ENCODE peak calls at places on chromosomes 5 and 9, in five cellular contexts. One of them, this sample, is unnamed.

GRCh38 chr9:126327016-126327749 is 554 bp downstream of the MVB12B start:
- DNase-seq in heart right ventricle: no peak
- DNase-seq in sigmoid colon: no peak
- DNase-seq in A549: peak; percentile 17
- DNase-seq in mesendoderm: peak; percentile 10
- DNase-seq in this sample: no peak

GRCh38 chr5:141969783-141970741 is 1.2 kb downstream of the RNF14 start:
- DNase-seq in sigmoid colon: no peak
- DNase-seq in heart right ventricle: no peak
- DNase-seq in A549: peak; percentile 53
- DNase-seq in mesendoderm: peak; percentile 84
- DNase-seq in this sample: no peak

GRCh38 chr9:85599540-85600140 is 142.1 kb downstream of the AGTPBP1 start:
- DNase-seq in mesendoderm: no peak
- DNase-seq in sigmoid colon: no peak
- DNase-seq in A549: no peak
- DNase-seq in heart right ventricle: no peak
- DNase-seq in this sample: no peak

GRCh38 chr5:91266184-91266705 is 116.9 kb downstream of the ARRDC3 start:
- DNase-seq in heart right ventricle: no peak
- DNase-seq in sigmoid colon: no peak
- DNase-seq in mesendoderm: no peak
- DNase-seq in A549: peak; percentile 26
- DNase-seq in this sample: no peak

GRCh38 chr9:128633601-128634000 is 23.0 kb downstream of the DYNC2I2 start:
- DNase-seq in heart right ventricle: no peak
- DNase-seq in mesendoderm: no peak
- DNase-seq in sigmoid colon: no peak
- DNase-seq in A549: no peak
- DNase-seq in this sample: no peak

GRCh38 chr9:31542384-31543055 is 841.9 kb upstream of the ACO1 start:
- DNase-seq in mesendoderm: peak; percentile 64
- DNase-seq in A549: peak; percentile 18
- DNase-seq in sigmoid colon: peak; percentile 60
- DNase-seq in heart right ventricle: no peak
- DNase-seq in this sample: peak; percentile 16

GRCh38 chr5:127754259-127754658 is 51.1 kb downstream of the CCDC192 start:
- DNase-seq in sigmoid colon: no peak
- DNase-seq in A549: no peak
- DNase-seq in mesendoderm: no peak
- DNase-seq in heart right ventricle: no peak
- DNase-seq in this sample: no peak

GRCh38 chr9:91164724-91165520 is 196.8 kb downstream of the AUH start:
- DNase-seq in A549: peak; percentile 80
- DNase-seq in mesendoderm: peak; percentile 47
- DNase-seq in sigmoid colon: peak; percentile 80
- DNase-seq in heart right ventricle: peak; percentile 64
- DNase-seq in this sample: no peak

GRCh38 chr9:117434568-117434967 is 19.7 kb upstream of the ASTN2 start:
- DNase-seq in mesendoderm: peak; percentile 85
- DNase-seq in heart right ventricle: no peak
- DNase-seq in A549: no peak
- DNase-seq in sigmoid colon: no peak
- DNase-seq in this sample: no peak

GRCh38 chr5:35853652-35854051 is 3.0 kb upstream of the IL7R start:
- DNase-seq in heart right ventricle: no peak
- DNase-seq in sigmoid colon: no peak
- DNase-seq in A549: no peak
- DNase-seq in mesendoderm: no peak
- DNase-seq in this sample: no peak

GRCh38 chr5:150009671-150010387 is 9.3 kb downstream of the HMGXB3 start:
- DNase-seq in heart right ventricle: no peak
- DNase-seq in mesendoderm: no peak
- DNase-seq in A549: no peak
- DNase-seq in sigmoid colon: no peak
- DNase-seq in this sample: no peak

GRCh38 chr5:176490291-176490690 is 42.1 kb downstream of the FAF2 start:
- DNase-seq in mesendoderm: no peak
- DNase-seq in sigmoid colon: no peak
- DNase-seq in heart right ventricle: no peak
- DNase-seq in A549: peak; percentile 65
- DNase-seq in this sample: no peak

GRCh38 chr5:176491056-176491646 is 43.0 kb downstream of the FAF2 start:
- DNase-seq in sigmoid colon: no peak
- DNase-seq in A549: peak; percentile 55
- DNase-seq in heart right ventricle: no peak
- DNase-seq in mesendoderm: no peak
- DNase-seq in this sample: no peak

GRCh38 chr5:176489077-176489476 is 40.9 kb downstream of the FAF2 start:
- DNase-seq in heart right ventricle: no peak
- DNase-seq in sigmoid colon: no peak
- DNase-seq in mesendoderm: no peak
- DNase-seq in A549: no peak
- DNase-seq in this sample: no peak

GRCh38 chr5:176492431-176492830 is 44.2 kb downstream of the FAF2 start:
- DNase-seq in A549: no peak
- DNase-seq in sigmoid colon: no peak
- DNase-seq in heart right ventricle: no peak
- DNase-seq in mesendoderm: no peak
- DNase-seq in this sample: no peak

DNA sequence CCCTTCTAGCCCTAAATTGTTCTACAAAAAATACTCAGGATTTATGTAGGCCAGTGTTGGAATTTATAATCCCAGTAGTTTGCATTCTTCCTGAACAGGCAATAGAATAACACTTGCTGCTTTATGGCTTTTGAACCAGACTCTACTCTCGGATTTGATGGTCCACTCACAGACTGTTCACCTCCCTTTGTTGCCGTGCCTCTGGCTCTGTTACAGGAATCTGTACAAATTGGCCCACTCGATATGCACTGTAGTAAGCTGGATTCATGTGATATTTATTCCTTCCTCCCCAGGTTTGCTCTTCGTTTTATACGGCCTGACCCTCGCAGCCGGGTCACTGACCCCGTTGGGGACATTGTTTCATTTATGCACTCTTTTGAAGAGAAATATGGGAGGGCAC is 43.7 kb downstream of the FAF2 start:
- DNase-seq in mesendoderm: no peak
- DNase-seq in heart right ventricle: no peak
- DNase-seq in sigmoid colon: no peak
- DNase-seq in A549: no peak
- DNase-seq in this sample: no peak
- H3K4me1 ChIP-seq in mesendoderm: no peaks in the 10 kb centered on the region
- H3K4me1 ChIP-seq in heart right ventricle: no peaks in the 10 kb centered on the region
- H3K4me1 ChIP-seq in sigmoid colon: peaks cover 4% of the 10 kb centered on the region
- H3K4me1 ChIP-seq in A549: peaks cover 42% of the 10 kb centered on the region
- H3K4me1 ChIP-seq in this sample: no peaks in the 10 kb centered on the region

DNA sequence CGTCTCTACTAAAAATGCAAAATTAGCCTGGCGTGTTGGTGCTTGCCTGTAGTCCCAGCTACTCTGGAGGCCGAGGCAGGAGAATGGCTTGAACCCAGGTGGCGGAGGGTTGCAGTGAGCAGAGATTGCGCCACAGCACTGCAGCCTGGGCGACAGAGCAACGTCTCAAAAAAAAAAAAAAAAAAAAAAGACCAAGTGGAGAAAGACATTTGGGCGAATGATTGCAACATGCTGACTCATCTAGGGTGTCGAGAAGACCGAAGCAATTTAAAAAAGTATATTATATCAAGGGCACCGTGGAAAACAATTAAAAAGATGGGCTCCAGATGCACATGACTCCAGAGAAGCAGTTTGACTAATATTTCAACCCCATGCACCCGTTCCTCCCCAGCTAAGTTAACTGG is 9.2 kb downstream of the KLF4 start:
- DNase-seq in A549: peak; percentile 38
- DNase-seq in heart right ventricle: peak; percentile 39
- DNase-seq in sigmoid colon: peak; percentile 79
- DNase-seq in mesendoderm: no peak
- DNase-seq in this sample: no peak
- H3K27ac ChIP-seq in A549: peak overlapping the region; percentile 79
- H3K27ac ChIP-seq in heart right ventricle: no peak overlapping the region
- H3K27ac ChIP-seq in sigmoid colon: peak overlapping the region; percentile 54
- H3K27ac ChIP-seq in mesendoderm: no peak overlapping the region
- H3K27ac ChIP-seq in this sample: no peak overlapping the region

GRCh38 chr9:121645853-121646807 is 5.3 kb upstream of the DAB2IP start:
- DNase-seq in sigmoid colon: no peak
- DNase-seq in A549: no peak
- DNase-seq in heart right ventricle: no peak
- DNase-seq in mesendoderm: no peak
- DNase-seq in this sample: no peak

GRCh38 chr9:121646992-121647391 is 4.4 kb upstream of the DAB2IP start:
- DNase-seq in heart right ventricle: no peak
- DNase-seq in A549: no peak
- DNase-seq in sigmoid colon: no peak
- DNase-seq in mesendoderm: no peak
- DNase-seq in this sample: no peak

GRCh38 chr9:121649476-121650219 is 1.8 kb upstream of the DAB2IP start:
- DNase-seq in sigmoid colon: no peak
- DNase-seq in A549: no peak
- DNase-seq in mesendoderm: peak; percentile 50
- DNase-seq in heart right ventricle: no peak
- DNase-seq in this sample: no peak

GRCh38 chr9:121648799-121649198 is 2.6 kb upstream of the DAB2IP start:
- DNase-seq in sigmoid colon: no peak
- DNase-seq in heart right ventricle: no peak
- DNase-seq in mesendoderm: no peak
- DNase-seq in A549: no peak
- DNase-seq in this sample: no peak

GRCh38 chr9:121648172-121648571 is 3.3 kb upstream of the DAB2IP start:
- DNase-seq in mesendoderm: no peak
- DNase-seq in heart right ventricle: no peak
- DNase-seq in A549: no peak
- DNase-seq in sigmoid colon: no peak
- DNase-seq in this sample: no peak
- H3K4me1 ChIP-seq in mesendoderm: peaks cover 21% of the 10 kb centered on the region
- H3K4me1 ChIP-seq in heart right ventricle: peaks cover 56% of the 10 kb centered on the region
- H3K4me1 ChIP-seq in A549: peaks cover 34% of the 10 kb centered on the region
- H3K4me1 ChIP-seq in sigmoid colon: peaks cover 46% of the 10 kb centered on the region
- H3K4me1 ChIP-seq in this sample: peaks cover 15% of the 10 kb centered on the region

GRCh38 chr5:147767048-147767447 is 15.5 kb downstream of the JAKMIP2 start:
- DNase-seq in mesendoderm: no peak
- DNase-seq in heart right ventricle: no peak
- DNase-seq in sigmoid colon: no peak
- DNase-seq in A549: no peak
- DNase-seq in this sample: no peak

GRCh38 chr5:147760086-147760485 is 22.4 kb downstream of the JAKMIP2 start:
- DNase-seq in A549: no peak
- DNase-seq in heart right ventricle: no peak
- DNase-seq in mesendoderm: peak; percentile 44
- DNase-seq in sigmoid colon: no peak
- DNase-seq in this sample: no peak

GRCh38 chr5:147759441-147759840 is 23.1 kb downstream of the JAKMIP2 start:
- DNase-seq in A549: no peak
- DNase-seq in sigmoid colon: no peak
- DNase-seq in mesendoderm: no peak
- DNase-seq in heart right ventricle: no peak
- DNase-seq in this sample: no peak

GRCh38 chr5:147763791-147764525 is 18.6 kb downstream of the JAKMIP2 start:
- DNase-seq in sigmoid colon: no peak
- DNase-seq in heart right ventricle: no peak
- DNase-seq in A549: no peak
- DNase-seq in mesendoderm: peak; percentile 24
- DNase-seq in this sample: no peak
- H3K27ac ChIP-seq in sigmoid colon: no peak overlapping the region
- H3K27ac ChIP-seq in heart right ventricle: no peak overlapping the region
- H3K27ac ChIP-seq in A549: no peak overlapping the region
- H3K27ac ChIP-seq in mesendoderm: no peak overlapping the region
- H3K27ac ChIP-seq in this sample: no peak overlapping the region

GRCh38 chr5:52897238-52897614 is 91.9 kb upstream of the ITGA2 start:
- DNase-seq in mesendoderm: no peak
- DNase-seq in heart right ventricle: no peak
- DNase-seq in sigmoid colon: no peak
- DNase-seq in A549: no peak
- DNase-seq in this sample: no peak
- H3K4me1 ChIP-seq in mesendoderm: no peaks in the 10 kb centered on the region
- H3K4me1 ChIP-seq in heart right ventricle: peaks cover 18% of the 10 kb centered on the region
- H3K4me1 ChIP-seq in sigmoid colon: peaks cover 37% of the 10 kb centered on the region
- H3K4me1 ChIP-seq in A549: peaks cover 14% of the 10 kb centered on the region
- H3K4me1 ChIP-seq in this sample: no peaks in the 10 kb centered on the region

DNA sequence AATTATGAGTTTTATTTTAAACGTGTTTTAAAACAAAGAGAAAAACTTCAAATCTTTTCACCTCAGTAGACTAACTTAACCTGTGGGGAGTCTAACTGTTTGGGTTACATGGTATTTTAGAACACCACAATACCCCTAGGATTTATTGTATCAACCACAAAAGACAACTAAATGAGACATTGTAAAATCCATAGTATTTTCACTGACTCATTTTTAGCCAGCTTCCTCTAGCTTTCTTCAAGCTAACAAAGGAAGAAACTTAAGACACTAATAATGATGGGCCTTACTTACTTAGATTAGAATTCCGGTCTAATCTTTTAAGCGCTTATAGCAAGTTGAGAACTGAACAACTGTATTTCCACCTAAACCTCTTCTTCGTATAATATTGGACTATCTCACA is 529.3 kb downstream of the DMRTA1 start:
- DNase-seq in mesendoderm: no peak
- DNase-seq in A549: no peak
- DNase-seq in heart right ventricle: no peak
- DNase-seq in sigmoid colon: no peak
- DNase-seq in this sample: no peak
- H3K27ac ChIP-seq in mesendoderm: no peak overlapping the region
- H3K27ac ChIP-seq in A549: no peak overlapping the region
- H3K27ac ChIP-seq in heart right ventricle: no peak overlapping the region
- H3K27ac ChIP-seq in sigmoid colon: no peak overlapping the region
- H3K27ac ChIP-seq in this sample: no peak overlapping the region

DNA sequence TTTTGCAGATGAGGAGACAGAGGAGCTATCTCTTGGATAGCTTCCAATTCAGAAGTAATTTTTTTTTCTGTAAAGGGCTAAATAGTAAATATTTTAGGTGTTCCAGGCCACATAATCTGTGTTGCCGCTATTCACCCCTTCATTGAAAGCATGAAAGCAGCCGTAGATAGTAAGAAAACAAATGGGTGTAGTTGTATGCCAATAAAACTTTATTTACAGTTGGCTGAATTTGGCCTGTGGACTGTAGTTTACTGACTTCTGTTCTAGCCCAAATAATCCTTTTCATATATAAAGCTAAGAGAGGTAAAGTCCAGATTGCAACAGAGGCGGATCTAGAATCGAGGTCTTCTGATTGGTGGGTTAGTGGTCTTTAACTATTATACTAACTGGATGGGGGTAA is 128.9 kb downstream of the SLF1 start:
- DNase-seq in heart right ventricle: no peak
- DNase-seq in mesendoderm: no peak
- DNase-seq in sigmoid colon: no peak
- DNase-seq in A549: no peak
- DNase-seq in this sample: no peak
- H3K4me1 ChIP-seq in heart right ventricle: no peaks in the 10 kb centered on the region
- H3K4me1 ChIP-seq in mesendoderm: no peaks in the 10 kb centered on the region
- H3K4me1 ChIP-seq in sigmoid colon: no peaks in the 10 kb centered on the region
- H3K4me1 ChIP-seq in A549: peaks cover 3% of the 10 kb centered on the region
- H3K4me1 ChIP-seq in this sample: peaks cover 1% of the 10 kb centered on the region

This sample was measured in iPS DF 6.9.